ENCODE peak calls at places on chromosomes 1 and 21, in eight cellular contexts. I, P, T, R, M, E, S and Q are unnamed samples.

GRCh38 chr1:81802601-81803422 is 2.1 kb downstream of the ADGRL2 start:
- DNase-seq in I (no peak), R (peak), T (peak), P (peak), M (peak), E (no peak), S (no peak), Q (no peak)

GRCh38 chr1:27157194-27157593 is 2.3 kb upstream of the SLC9A1 start:
- DNase-seq in S (no peak), E (no peak), P (no peak), R (no peak), T (no peak), I (no peak), M (no peak), Q (no peak)

GRCh38 chr1:113314600-113314999 is 75.7 kb upstream of the MAGI3 start:
- DNase-seq in R (no peak), P (no peak), T (no peak), I (no peak), M (no peak), E (no peak), S (no peak), Q (no peak)

GRCh38 chr1:115507256-115507589 is 134.5 kb upstream of the VANGL1 start:
- DNase-seq in I (no peak), M (peak), P (no peak), E (no peak), R (no peak), T (peak), S (no peak), Q (no peak)

GRCh38 chr21:28916150-28916893 is 76.4 kb downstream of the LTN1 start:
- DNase-seq in E (no peak), S (no peak), M (no peak), P (no peak), R (no peak), T (no peak), I (no peak), Q (no peak)

GRCh38 chr1:228058981-228059535 is 23.4 kb upstream of the ARF1 start:
- DNase-seq in I (no peak), P (no peak), M (no peak), S (no peak), R (no peak), E (peak), T (no peak), Q (peak)

GRCh38 chr1:227225715-227226346 is 92.5 kb downstream of the CDC42BPA start:
- DNase-seq in P (no peak), T (peak), R (no peak), S (no peak), I (peak), E (no peak), M (peak), Q (no peak)

GRCh38 chr1:227318003-227318851 is at the start of gene CDC42BPA:
- DNase-seq in S (no peak), T (peak), I (peak), R (peak), E (peak), P (peak), M (peak), Q (no peak)

GRCh38 chr1:209191242-209191626 is 392.3 kb upstream of the CAMK1G start:
- DNase-seq in P (no peak), M (no peak), E (no peak), T (no peak), R (no peak), S (no peak), I (no peak), Q (no peak)

GRCh38 chr21:35025206-35026152 is 23.6 kb downstream of the RUNX1 start:
- DNase-seq in R (no peak), P (no peak), M (no peak), I (no peak), E (no peak), T (no peak), S (peak), Q (no peak)

GRCh38 chr1:160028426-160028825 is 3.4 kb downstream of the PIGM start:
- DNase-seq in T (no peak), M (no peak), I (no peak), P (no peak), E (no peak), S (no peak), R (no peak), Q (no peak)

GRCh38 chr1:201691716-201692115 is 137.2 kb upstream of the IPO9 start:
- DNase-seq in M (no peak), I (no peak), T (no peak), S (no peak), P (no peak), R (no peak), E (no peak), Q (no peak)

GRCh38 chr1:15178571-15179484 is 25.3 kb downstream of the TMEM51 start:
- DNase-seq in R (no peak), I (peak), T (peak), E (no peak), S (no peak), M (peak), P (no peak), Q (no peak)

GRCh38 chr21:36717901-36718465 is 19.1 kb downstream of the SIM2 start:
- DNase-seq in I (no peak), T (no peak), M (no peak), E (no peak), P (no peak), R (no peak), S (no peak), Q (no peak)

GRCh38 chr1:207824691-207825090 is 72.8 kb downstream of the CD46 start:
- DNase-seq in P (no peak), T (no peak), I (no peak), S (no peak), E (no peak), R (no peak), M (no peak), Q (no peak)

GRCh38 chr1:208728815-208729214 is 484.6 kb upstream of the PLXNA2 start:
- DNase-seq in P (no peak), R (no peak), I (no peak), S (no peak), T (no peak), E (no peak), M (no peak), Q (no peak)

GRCh38 chr1:37482796-37483744 is 8.7 kb downstream of the ZC3H12A start:
- DNase-seq in I (no peak), S (no peak), R (no peak), T (no peak), E (no peak), M (no peak), P (no peak), Q (no peak)

GRCh38 chr1:239931341-239931740 is 160.3 kb upstream of the FMN2 start:
- DNase-seq in E (no peak), R (no peak), P (no peak), S (no peak), T (no peak), I (no peak), M (no peak), Q (no peak)

GRCh38 chr1:41662061-41662655 is 177.7 kb upstream of the EDN2 start:
- DNase-seq in S (no peak), M (peak), P (peak), R (peak), I (peak), E (peak), T (peak), Q (peak)

GRCh38 chr1:62235576-62235975 is 40.9 kb downstream of the L1TD1 start:
- DNase-seq in S (no peak), R (no peak), T (peak), P (no peak), M (no peak), E (no peak), I (no peak), Q (no peak)

GRCh38 chr1:9359898-9360297 is 67.2 kb downstream of the SPSB1 start:
- DNase-seq in E (no peak), T (no peak), P (no peak), R (no peak), I (no peak), M (no peak), S (no peak), Q (no peak)